ENCODE peak calls at places on chromosomes 12 and 14, in five cellular contexts. X is GM23248, I is PC-3, T is MM.1S, V is neural progenitor cell. F is an unnamed sample.

GRCh38 chr14:57293851-57294837 is 25.4 kb downstream of the AP5M1 start:
- DNase-seq in T (no peak), X (peak), V (peak), I (peak), F (peak)

GRCh38 chr12:64203775-64204174 is 18.3 kb downstream of the KICS2 start:
- DNase-seq in I (no peak), T (no peak), V (no peak), X (no peak), F (no peak)

GRCh38 chr12:57240926-57241555 is 9.9 kb downstream of the STAC3 start:
- DNase-seq in I (peak), T (no peak), X (peak), V (peak), F (peak)

GRCh38 chr12:13195848-13196301 is 651 bp upstream of the EMP1 start:
- DNase-seq in X (peak), I (peak), T (no peak), V (no peak), F (no peak)

GRCh38 chr14:92458959-92459478 is 54.6 kb upstream of the RIN3 start:
- DNase-seq in X (no peak), V (no peak), T (no peak), I (no peak), F (no peak)

GRCh38 chr14:81289516-81289915 is 68.8 kb upstream of the GTF2A1 start:
- DNase-seq in X (no peak), V (no peak), I (no peak), T (no peak), F (no peak)

GRCh38 chr12:63150255-63151060 is 543 bp downstream of the AVPR1A start:
- DNase-seq in I (no peak), V (peak), T (no peak), X (peak), F (no peak)

GRCh38 chr12:78888583-78888982 is 24.0 kb downstream of the SYT1 start:
- DNase-seq in V (no peak), X (no peak), T (peak), I (no peak), F (peak)

GRCh38 chr12:53224268-53224896 is 7.6 kb downstream of the RARG start:
- DNase-seq in T (no peak), V (peak), X (peak), I (peak), F (no peak)

GRCh38 chr14:63624203-63624602 is 17.5 kb downstream of the WDR89 start:
- DNase-seq in V (no peak), I (no peak), X (no peak), T (no peak), F (no peak)

DNA sequence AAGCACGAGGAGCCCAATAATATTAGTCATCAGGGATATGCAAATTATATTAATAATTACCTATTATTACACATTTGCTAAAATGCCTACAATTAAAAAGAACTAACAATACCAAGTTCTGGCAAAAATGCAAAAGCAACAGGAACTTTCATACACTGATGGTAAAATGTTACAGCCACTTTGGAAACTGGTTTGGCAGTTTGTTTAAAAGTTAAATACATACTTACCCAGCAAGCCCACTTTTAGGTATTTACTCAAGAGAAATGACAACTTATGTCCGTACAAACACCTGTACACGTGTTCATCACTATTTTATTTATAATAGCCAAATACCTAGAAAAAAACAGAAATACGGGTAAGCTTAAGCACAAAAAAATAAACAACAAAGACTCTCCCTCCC is 17.0 kb downstream of the WDR89 start:
- DNase-seq in X (no peak), I (no peak), T (no peak), V (no peak), F (no peak)
- H3K4me3 ChIP-seq in X (no peak), I (no peak), T (no peak), V (no peak), F (no peak)

DNA sequence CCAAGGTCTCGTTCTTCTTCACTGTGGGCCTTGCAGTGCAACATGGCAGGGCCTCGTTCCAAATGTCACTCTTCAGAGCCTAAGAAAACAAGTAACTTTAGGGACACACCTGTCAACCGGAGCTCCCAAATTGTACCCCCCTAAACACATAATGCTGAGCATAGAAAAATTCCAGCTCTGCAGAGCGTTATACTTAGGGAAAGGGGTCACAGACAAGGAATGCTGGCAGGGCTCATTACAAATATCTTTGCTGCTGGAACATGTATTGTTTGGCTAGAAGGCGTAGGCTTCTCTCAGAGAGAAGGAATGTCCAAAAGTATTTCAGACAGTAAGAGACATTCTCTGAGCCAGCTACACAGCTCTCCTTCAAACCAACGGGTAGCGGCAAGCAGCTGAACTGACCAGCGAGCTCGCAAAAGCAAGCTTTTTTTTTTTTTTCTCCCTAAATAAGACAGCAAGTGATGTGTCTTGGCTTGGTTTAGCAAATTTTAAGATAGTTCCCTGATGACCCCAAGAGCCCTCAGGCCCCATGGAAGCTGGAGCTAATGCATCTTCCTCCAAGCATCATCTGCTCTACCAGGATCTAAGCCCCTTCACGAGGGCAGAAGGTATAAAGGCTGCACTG is 24.5 kb downstream of the SSH1 start:
- DNase-seq in T (no peak), I (peak), V (no peak), X (peak), F (no peak)
- H3K27ac ChIP-seq in T (peak), I (peak), V (no peak), X (peak), F (no peak)

GRCh38 chr12:100199023-100199346 is 1.6 kb upstream of the ACTR6 start:
- DNase-seq in T (no peak), X (no peak), I (no peak), V (no peak), F (peak)

GRCh38 chr12:100201604-100202423 is 1.2 kb downstream of the ACTR6 start:
- DNase-seq in I (no peak), T (no peak), V (no peak), X (peak), F (no peak)

GRCh38 chr12:100200450-100201181 is at the start of gene ACTR6:
- DNase-seq in T (peak), X (peak), V (peak), I (peak), F (peak)

GRCh38 chr12:100197486-100197885 is 3.1 kb upstream of the ACTR6 start:
- DNase-seq in V (no peak), I (peak), T (no peak), X (no peak), F (no peak)

DNA sequence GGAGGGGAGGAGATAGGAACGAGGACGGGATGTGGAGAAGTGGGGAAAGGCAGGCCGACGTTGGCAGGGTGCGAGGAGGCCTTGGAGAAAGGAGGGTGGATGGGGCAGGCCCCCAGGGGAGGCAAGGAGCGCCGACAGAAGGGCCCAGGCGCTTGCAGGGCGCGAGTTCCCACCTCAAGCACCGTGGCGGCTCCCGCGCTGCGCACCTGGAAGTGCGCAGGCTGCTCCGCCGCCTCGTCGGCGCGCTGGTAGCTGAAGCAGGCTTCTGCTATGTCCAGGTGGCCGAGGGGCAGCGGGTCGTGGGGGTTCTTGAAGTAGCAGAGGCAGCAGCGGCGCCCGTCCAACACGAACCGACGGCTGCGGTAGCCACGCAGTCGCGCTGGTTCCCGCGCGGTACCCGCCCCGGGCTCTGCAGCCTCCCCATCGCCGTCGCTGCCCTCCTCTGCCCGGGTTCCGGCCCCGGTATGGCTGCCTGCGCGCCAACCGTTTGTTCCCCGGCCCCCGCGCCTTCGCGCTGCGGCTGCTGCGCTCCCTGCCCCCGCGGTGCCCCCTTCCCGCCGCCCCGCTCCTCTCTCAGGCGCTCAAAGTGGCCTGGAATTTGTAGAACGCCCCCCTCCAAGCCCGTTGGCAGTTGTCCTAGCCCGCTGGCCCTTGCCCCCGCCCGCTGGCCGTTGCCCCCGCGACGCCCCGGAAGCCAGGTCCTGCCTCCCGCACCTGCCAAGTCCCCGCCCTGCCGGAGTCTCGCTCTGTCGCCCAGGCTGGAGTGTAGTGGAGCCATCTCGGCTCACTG is 1.1 kb upstream of the ACTR6 start:
- DNase-seq in T (peak), I (peak), X (peak), V (peak), F (peak)
- TF ChIP-seq EZH2phosphoT487 in T (no peak), I (no peak), X (no peak), V (no peak), F (no peak)

DNA sequence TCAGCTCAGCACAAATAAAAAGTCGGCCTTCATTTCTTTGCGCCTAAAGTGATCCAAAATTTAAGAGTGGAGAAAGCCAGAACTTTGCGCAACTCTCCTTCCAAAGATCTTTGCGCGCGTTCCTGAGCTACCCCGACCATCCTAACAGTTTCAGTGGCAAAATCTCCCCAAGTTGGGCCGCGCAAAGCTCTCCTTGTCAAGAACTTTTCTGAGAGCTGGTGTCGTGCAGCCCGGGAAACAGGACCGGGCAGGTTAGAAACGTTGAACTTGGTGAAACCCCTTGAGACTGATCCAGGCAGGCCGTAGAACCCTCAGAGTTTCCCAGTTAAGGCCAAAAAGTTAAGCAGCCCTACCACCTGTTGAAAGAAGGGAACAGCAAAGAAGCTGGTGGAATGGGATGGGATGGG is 984 bp downstream of the DBX2 start:
- DNase-seq in X (peak), T (no peak), V (peak), I (no peak), F (no peak)
- H3K4me3 ChIP-seq in X (no peak), T (no peak), V (peak), I (no peak), F (no peak)

GRCh38 chr12:124501827-124502226 is 65.6 kb downstream of the NCOR2 start:
- DNase-seq in X (no peak), V (no peak), T (no peak), I (no peak), F (no peak)
- H3K27ac ChIP-seq in X (no peak), V (no peak), T (no peak), I (no peak), F (no peak)